ENCODE peak calls at places on chromosomes 2 and 18, in four cellular contexts. F is heart left ventricle, X is choroid plexus epithelial cell, G is fibroblast of the aortic adventitia. O is an unnamed sample.

GRCh38 chr2:88443353-88443938 is 9.0 kb downstream of the FOXI3 start:
- DNase-seq in F (no peak), X (no peak), G (no peak), O (no peak)

GRCh38 chr2:172179045-172179742 is 76.5 kb upstream of the DLX2 start:
- DNase-seq in F (no peak), X (no peak), G (no peak), O (peak; percentile 8)

GRCh38 chr2:239195318-239195871 is 205.4 kb downstream of the HDAC4 start:
- DNase-seq in F (no peak), X (no peak), G (no peak), O (no peak)

GRCh38 chr2:1769703-1770422 is 25.5 kb upstream of the PXDN start:
- DNase-seq in F (peak; percentile 37), X (peak; percentile 76), G (peak; percentile 59), O (peak; percentile 61)

GRCh38 chr2:238728322-238729260 is 119.3 kb upstream of the TWIST2 start:
- DNase-seq in F (no peak), X (peak; percentile 48), G (peak; percentile 99), O (peak; percentile 99)

GRCh38 chr2:159797468-159798375 is at the start of gene CD302:
- DNase-seq in F (peak; percentile 82), X (peak; percentile 48), G (peak; percentile 49), O (peak; percentile 47)

GRCh38 chr2:46032161-46032813 is 264.9 kb upstream of the EPAS1 start:
- DNase-seq in F (no peak), X (no peak), G (no peak), O (no peak)

GRCh38 chr2:82139979-82140611 is 1835.5 kb upstream of the LRRTM1 start:
- DNase-seq in F (no peak), X (no peak), G (no peak), O (no peak)

GRCh38 chr2:39160982-39161381 is 40.1 kb upstream of the SOS1 start:
- DNase-seq in F (no peak), X (no peak), G (peak; percentile 70), O (peak; percentile 28)

DNA sequence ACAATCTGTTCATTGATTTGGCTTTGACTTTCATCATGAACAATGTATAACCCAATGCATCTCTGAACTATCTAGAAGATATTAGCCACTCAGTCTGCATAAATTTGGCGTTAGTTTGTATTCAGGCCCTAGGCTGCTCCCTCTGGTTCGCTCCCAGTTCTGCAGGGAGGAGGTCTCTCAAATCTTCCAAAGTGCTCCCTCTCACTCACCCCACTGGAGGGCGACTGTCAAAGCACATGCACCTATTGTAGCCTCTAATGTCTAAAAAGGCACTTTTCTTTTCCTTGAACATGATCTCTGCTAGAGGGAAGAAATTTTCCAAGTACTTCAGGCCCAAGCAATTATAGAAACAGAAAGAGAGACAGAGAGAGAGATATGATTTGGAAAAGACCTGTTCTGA is 291.5 kb downstream of the TDRD15 start:
- DNase-seq in F (no peak), X (peak; percentile 29), G (no peak), O (no peak)
- TF ChIP-seq CTCF in F (no peak), X (peak; percentile 48), G (no peak), O (no peak)

GRCh38 chr18:1062592-1062991 is 157.9 kb downstream of the ADCYAP1 start:
- DNase-seq in F (no peak), X (peak; percentile 22), G (peak; percentile 21), O (peak; percentile 19)
- TF ChIP-seq CTCF in F (no peak), X (peak; percentile 50), G (peak; percentile 21), O (peak; percentile 36)

GRCh38 chr2:75403991-75404428 is 156.7 kb downstream of the EVA1A start:
- DNase-seq in F (no peak), X (peak; percentile 77), G (peak; percentile 72), O (peak; percentile 68)
- TF ChIP-seq CTCF in F (peak; percentile 78), X (peak; percentile 82), G (peak; percentile 79), O (peak; percentile 85)

GRCh38 chr2:30224147-30224546 is 7.2 kb upstream of the LBH start:
- DNase-seq in F (no peak), X (no peak), G (no peak), O (no peak)

GRCh38 chr2:30222636-30223360 is 8.5 kb upstream of the LBH start:
- DNase-seq in F (no peak), X (no peak), G (no peak), O (no peak)

GRCh38 chr2:30226144-30227032 is 4.9 kb upstream of the LBH start:
- DNase-seq in F (no peak), X (peak; percentile 67), G (peak; percentile 55), O (peak; percentile 31)

GRCh38 chr2:30223413-30223874 is 7.9 kb upstream of the LBH start:
- DNase-seq in F (no peak), X (no peak), G (no peak), O (no peak)

DNA sequence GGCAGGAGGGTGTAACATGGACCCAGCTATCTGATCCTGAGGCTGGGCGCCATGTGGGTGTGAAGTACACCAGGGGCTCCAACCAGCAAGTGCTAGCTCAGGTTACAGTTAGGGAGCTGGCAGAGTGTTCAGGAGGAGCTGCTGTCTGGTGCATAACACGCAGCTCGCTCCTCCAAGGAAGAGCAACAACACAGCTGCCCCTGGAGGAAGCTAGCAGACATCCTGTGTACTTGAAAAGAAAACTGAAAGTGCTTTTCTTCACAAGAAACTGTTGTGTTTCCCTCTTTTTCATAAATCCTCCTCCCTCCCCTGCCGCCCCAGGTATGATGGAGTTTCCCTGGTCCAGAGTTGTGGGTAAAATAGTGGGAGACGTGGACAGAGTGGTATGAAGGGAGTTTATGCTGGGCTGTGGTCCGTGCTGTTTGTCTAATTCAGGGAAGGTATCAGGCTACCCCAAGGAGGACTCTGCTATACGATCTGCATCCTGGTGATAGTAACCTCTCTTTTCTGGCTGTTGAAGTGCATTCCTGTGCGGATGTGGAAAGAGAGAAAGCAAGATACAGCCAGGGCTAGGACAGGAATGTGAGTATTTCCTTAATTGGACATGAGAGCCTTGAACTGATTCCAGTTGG is 6.1 kb upstream of the LBH start:
- DNase-seq in F (peak; percentile 58), X (peak; percentile 92), G (peak; percentile 81), O (peak; percentile 58)
- TF ChIP-seq CTCF in F (no peak), X (peak; percentile 39), G (peak; percentile 25), O (no peak)

GRCh38 chr2:98899041-98899702 is 36.9 kb downstream of the CRACDL start:
- DNase-seq in F (no peak), X (no peak), G (no peak), O (no peak)
- TF ChIP-seq CTCF in F (no peak), X (no peak), G (no peak), O (no peak)

DNA sequence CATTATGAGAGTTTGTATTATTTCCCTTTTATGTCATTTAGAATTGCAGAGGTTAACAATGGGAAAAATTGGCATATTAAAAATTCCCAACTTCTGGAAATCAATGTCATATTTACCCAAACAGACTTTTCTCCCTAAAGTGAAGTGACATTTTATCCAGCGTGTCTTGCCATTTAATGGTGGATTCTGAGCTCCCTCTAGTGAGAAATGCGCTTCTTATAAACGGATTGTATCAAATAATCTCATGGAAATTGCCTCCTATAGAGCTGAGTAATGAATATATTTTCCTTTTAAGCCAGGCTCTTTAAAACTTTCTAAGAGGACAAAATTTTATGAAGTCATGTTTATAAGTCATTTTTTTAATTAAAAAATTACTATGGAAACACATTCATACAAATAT is 5.7 kb upstream of the GCFC2 start:
- DNase-seq in F (no peak), X (peak; percentile 43), G (peak; percentile 33), O (peak; percentile 20)
- TF ChIP-seq CTCF in F (no peak), X (peak; percentile 30), G (peak; percentile 16), O (no peak)

GRCh38 chr2:73925853-73926492 is 707 bp upstream of the DGUOK start:
- DNase-seq in F (no peak), X (no peak), G (no peak), O (no peak)
- TF ChIP-seq CTCF in F (no peak), X (no peak), G (no peak), O (no peak)